ENCODE peak calls at places on chromosomes 11 and 22, in nine cellular contexts. Z, K, E, H, B, Q, U, M and D are unnamed samples.
A peak's percentile ranks its signal among the peaks of the same experiment; 100 is the strongest.

GRCh38 chr11:103699216-103699615 is 337.2 kb upstream of the DDI1 start:
- DNase-seq in Z (no peak), K (peak; percentile 59), E (no peak), H (no peak), B (no peak), Q (no peak), U (no peak), M (no peak), D (no peak)

GRCh38 chr11:71207996-71208774 is 44.2 kb downstream of the SHANK2 start:
- DNase-seq in Z (no peak), K (no peak), E (no peak), H (no peak), B (no peak), Q (no peak), U (no peak), M (no peak), D (no peak)

GRCh38 chr11:120032766-120033390 is 105.0 kb downstream of the TRIM29 start:
- DNase-seq in Z (no peak), K (no peak), E (no peak), H (no peak), B (no peak), Q (no peak), U (no peak), M (no peak), D (peak; percentile 44)

GRCh38 chr11:110317516-110317932 is 21.1 kb upstream of the RDX start:
- DNase-seq in Z (no peak), K (peak; percentile 31), E (no peak), H (no peak), B (no peak), Q (no peak), U (no peak), M (no peak), D (no peak)

GRCh38 chr11:101441747-101442146 is 142.1 kb downstream of the TRPC6 start:
- DNase-seq in Z (no peak), K (peak; percentile 73), E (no peak), H (no peak), B (no peak), Q (no peak), U (peak; percentile 88), M (no peak), D (peak; percentile 68)

GRCh38 chr11:121983901-121984300 is 132.1 kb downstream of the BLID start:
- DNase-seq in Z (no peak), K (no peak), E (no peak), H (no peak), B (no peak), Q (no peak), U (no peak), M (no peak), D (no peak)

GRCh38 chr22:49224243-49224642 is 603.4 kb downstream of the BRD1 start:
- DNase-seq in Z (no peak), K (no peak), E (no peak), H (no peak), B (no peak), Q (no peak), U (no peak), M (no peak), D (no peak)

GRCh38 chr22:42635531-42635930 is 4.9 kb downstream of the ATP5MGL start:
- DNase-seq in Z (no peak), K (peak; percentile 97), E (no peak), H (peak; percentile 74), B (no peak), Q (no peak), U (peak; percentile 70), M (no peak), D (peak; percentile 93)

GRCh38 chr22:29313126-29314071 is 2.1 kb downstream of the RASL10A start:
- DNase-seq in Z (no peak), K (no peak), E (no peak), H (peak; percentile 64), B (no peak), Q (no peak), U (no peak), M (no peak), D (no peak)

GRCh38 chr11:110471315-110471714 is 41.6 kb downstream of the FDX1 start:
- DNase-seq in Z (no peak), K (peak; percentile 50), E (no peak), H (no peak), B (no peak), Q (no peak), U (no peak), M (no peak), D (no peak)

GRCh38 chr11:110531056-110531756 is 101.5 kb downstream of the FDX1 start:
- DNase-seq in Z (no peak), K (no peak), E (no peak), H (no peak), B (no peak), Q (no peak), U (no peak), M (no peak), D (peak; percentile 60)

GRCh38 chr11:100910808-100911207 is 218.8 kb downstream of the PGR start:
- DNase-seq in Z (no peak), K (no peak), E (no peak), H (no peak), B (no peak), Q (no peak), U (no peak), M (no peak), D (no peak)

GRCh38 chr11:27806122-27806521 is 105.9 kb upstream of the BDNF start:
- DNase-seq in Z (no peak), K (no peak), E (no peak), H (no peak), B (no peak), Q (no peak), U (no peak), M (no peak), D (no peak)

GRCh38 chr22:45742866-45743450 is 71.3 kb downstream of the ATXN10 start:
- DNase-seq in Z (no peak), K (peak; percentile 80), E (no peak), H (no peak), B (no peak), Q (no peak), U (peak; percentile 38), M (no peak), D (peak; percentile 43)

GRCh38 chr11:107689317-107690202 is 22.3 kb downstream of the SLN start:
- DNase-seq in Z (peak; percentile 11), K (peak; percentile 71), E (peak; percentile 44), H (peak; percentile 27), B (peak; percentile 55), Q (peak; percentile 72), U (peak; percentile 68), M (peak; percentile 71), D (peak; percentile 89)